ENCODE peak calls at places on chromosomes 12 and 14, in four cellular contexts. X is K562, Q is GM12878, A is HL-60. K is an unnamed sample.

GRCh38 chr12:98744692-98745091 is 99.6 kb downstream of the APAF1 start:
- DNase-seq in X (no peak), Q (no peak), A (no peak), K (no peak)

GRCh38 chr12:131226345-131227265 is 272.9 kb downstream of the ADGRD1 start:
- DNase-seq in X (no peak), Q (no peak), A (no peak), K (no peak)

GRCh38 chr12:116659771-116660481 is 77.9 kb downstream of the SPRING1 start:
- DNase-seq in X (no peak), Q (no peak), A (no peak), K (no peak)

GRCh38 chr12:47963340-47964040 is at the start of gene TMEM106C:
- DNase-seq in X (peak; percentile 98), Q (peak; percentile 75), A (peak; percentile 82), K (peak; percentile 98)

GRCh38 chr14:64465856-64466554 is 706 bp downstream of the AKAP5 start:
- DNase-seq in X (no peak), Q (no peak), A (no peak), K (no peak)

GRCh38 chr14:86858043-86858442 is 1134.9 kb downstream of the GALC start:
- DNase-seq in X (no peak), Q (no peak), A (no peak), K (no peak)

GRCh38 chr12:85424581-85425348 is 144.7 kb downstream of the ALX1 start:
- DNase-seq in X (no peak), Q (peak; percentile 15), A (peak; percentile 41), K (no peak)

GRCh38 chr12:104866286-104866685 is 91.8 kb downstream of the SLC41A2 start:
- DNase-seq in X (no peak), Q (no peak), A (no peak), K (no peak)

GRCh38 chr12:12564911-12565310 is 2.2 kb upstream of the DUSP16 start:
- DNase-seq in X (no peak), Q (no peak), A (no peak), K (no peak)

GRCh38 chr12:89765959-89766824 is 57.6 kb upstream of the ATP2B1 start:
- DNase-seq in X (no peak), Q (no peak), A (no peak), K (no peak)

GRCh38 chr12:18752280-18752920 is 14.5 kb downstream of the CAPZA3 start:
- DNase-seq in X (peak; percentile 55), Q (no peak), A (no peak), K (no peak)

GRCh38 chr12:122422769-122423257 is 344 bp upstream of the CLIP1 start:
- DNase-seq in X (no peak), Q (no peak), A (peak; percentile 11), K (no peak)

GRCh38 chr12:1800646-1801284 is 19.6 kb upstream of the LRTM2 start:
- DNase-seq in X (no peak), Q (no peak), A (no peak), K (no peak)

GRCh38 chr12:388547-389137 is 478 bp downstream of the KDM5A start:
- DNase-seq in X (peak; percentile 45), Q (no peak), A (no peak), K (no peak)

GRCh38 chr12:56385873-56386272 is 23.2 kb upstream of the APOF start:
- DNase-seq in X (no peak), Q (no peak), A (no peak), K (no peak)

GRCh38 chr12:42370013-42370412 is 44.0 kb downstream of the PPHLN1 start:
- DNase-seq in X (no peak), Q (no peak), A (no peak), K (no peak)

GRCh38 chr14:73717998-73718741 is 4.0 kb upstream of the PNMA1 start:
- DNase-seq in X (no peak), Q (no peak), A (no peak), K (no peak)

GRCh38 chr12:1350055-1350933 is 244.1 kb downstream of the FBXL14 start:
- DNase-seq in X (no peak), Q (no peak), A (no peak), K (no peak)

GRCh38 chr12:104134882-104135281 is 3.1 kb downstream of the NFYB start:
- DNase-seq in X (no peak), Q (no peak), A (no peak), K (no peak)

GRCh38 chr12:129659927-129660326 is 243.9 kb downstream of the TMEM132D start:
- DNase-seq in X (peak; percentile 25), Q (no peak), A (no peak), K (no peak)

GRCh38 chr12:114166360-114166759 is 200.2 kb upstream of the RBM19 start:
- DNase-seq in X (peak; percentile 58), Q (no peak), A (no peak), K (no peak)

GRCh38 chr12:50569321-50569720 is 64.5 kb downstream of the DIP2B start:
- DNase-seq in X (no peak), Q (no peak), A (no peak), K (no peak)

GRCh38 chr14:61530896-61531295 is 164.4 kb upstream of the HIF1A start:
- DNase-seq in X (no peak), Q (no peak), A (no peak), K (no peak)

GRCh38 chr12:76123301-76124212 is 39.1 kb upstream of the NAP1L1 start:
- DNase-seq in X (no peak), Q (no peak), A (no peak), K (no peak)

GRCh38 chr14:88630565-88630964 is 67.7 kb downstream of the ZC3H14 start:
- DNase-seq in X (no peak), Q (peak; percentile 13), A (no peak), K (no peak)

GRCh38 chr14:41302776-41303175 is 303.9 kb upstream of the LRFN5 start:
- DNase-seq in X (no peak), Q (no peak), A (no peak), K (no peak)

GRCh38 chr12:52975820-52976573 is 27.1 kb downstream of the KRT18 start:
- DNase-seq in X (no peak), Q (no peak), A (no peak), K (no peak)

GRCh38 chr12:101733166-101733565 is 6.1 kb downstream of the SYCP3 start:
- DNase-seq in X (no peak), Q (no peak), A (no peak), K (no peak)

GRCh38 chr14:56092761-56093160 is 25.4 kb upstream of the PELI2 start:
- DNase-seq in X (no peak), Q (no peak), A (peak; percentile 67), K (no peak)

GRCh38 chr12:2075558-2076195 is 22.9 kb downstream of the CACNA1C start:
- DNase-seq in X (no peak), Q (no peak), A (no peak), K (no peak)

GRCh38 chr14:97164014-97164413 is 366.8 kb downstream of the VRK1 start:
- DNase-seq in X (no peak), Q (no peak), A (no peak), K (no peak)

GRCh38 chr12:47758834-47759690 is at the start of gene RAPGEF3:
- DNase-seq in X (peak; percentile 92), Q (no peak), A (peak; percentile 61), K (peak; percentile 85)

GRCh38 chr14:101854366-101854765 is 92.9 kb downstream of the PPP2R5C start:
- DNase-seq in X (no peak), Q (no peak), A (peak; percentile 51), K (no peak)

GRCh38 chr14:60931206-60931605 is 49.7 kb downstream of the TRMT5 start:
- DNase-seq in X (no peak), Q (no peak), A (no peak), K (no peak)

GRCh38 chr12:3078086-3078820 is 1.1 kb downstream of the TSPAN9 start:
- DNase-seq in X (no peak), Q (no peak), A (no peak), K (no peak)

DNA sequence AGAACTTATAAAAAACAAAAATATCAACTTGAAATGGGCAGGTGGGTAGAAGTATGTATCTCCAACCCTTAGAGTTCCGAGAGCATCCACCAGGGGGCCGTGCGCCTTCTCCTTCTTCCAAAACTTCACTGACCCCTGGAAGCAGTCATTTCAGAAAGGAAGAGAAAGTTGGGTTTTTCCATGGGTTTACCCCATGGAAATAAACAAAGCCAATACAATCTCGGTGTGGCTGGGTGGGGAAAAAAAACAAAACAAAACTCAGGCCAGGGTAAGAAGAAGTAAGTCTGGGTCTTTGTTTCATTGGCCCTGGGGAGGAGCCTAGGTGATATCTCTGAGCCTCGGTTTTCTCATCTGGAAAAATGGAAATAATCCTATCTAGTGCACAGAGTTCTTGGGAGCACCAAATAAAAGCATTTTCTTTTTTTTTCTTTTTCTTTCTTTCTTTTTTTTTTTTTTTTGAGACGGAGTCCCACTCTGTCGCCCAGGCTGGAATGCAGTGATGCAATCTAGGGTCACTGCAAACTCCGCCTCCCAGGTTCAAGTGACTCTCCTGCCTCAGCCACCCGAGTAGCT is 33.6 kb upstream of the HNF1A start:
- DNase-seq in X (peak; percentile 60), Q (no peak), A (peak; percentile 21), K (peak; percentile 44)
- TF ChIP-seq SPI1 in X (no peak), Q (no peak), A (no peak), K (peak; percentile 40)

GRCh38 chr12:14997998-14998397 is 25.2 kb downstream of the PDE6H start:
- DNase-seq in X (no peak), Q (no peak), A (no peak), K (no peak)

GRCh38 chr12:14998941-14999340 is 26.1 kb downstream of the PDE6H start:
- DNase-seq in X (no peak), Q (no peak), A (no peak), K (no peak)

GRCh38 chr12:15001733-15002471 is 29.1 kb downstream of the PDE6H start:
- DNase-seq in X (no peak), Q (no peak), A (no peak), K (no peak)

GRCh38 chr12:15000575-15000974 is 27.7 kb downstream of the PDE6H start:
- DNase-seq in X (no peak), Q (no peak), A (no peak), K (no peak)

GRCh38 chr12:14999421-15000047 is 26.7 kb downstream of the PDE6H start:
- DNase-seq in X (no peak), Q (no peak), A (no peak), K (no peak)
- TF ChIP-seq POLR2AphosphoS5 in X (no peak), Q (no peak), A (no peak), K (no peak)

GRCh38 chr14:104554608-104555401 is 24.8 kb upstream of the C14orf180 start:
- DNase-seq in X (no peak), Q (no peak), A (no peak), K (no peak)
- TF ChIP-seq SPI1 in X (no peak), Q (no peak), A (no peak), K (no peak)

GRCh38 chr12:25276199-25276937 is 25.6 kb upstream of the KRAS start:
- DNase-seq in X (peak; percentile 55), Q (no peak), A (no peak), K (no peak)
- TF ChIP-seq POLR2AphosphoS5 in X (no peak), Q (no peak), A (no peak), K (no peak)